ENCODE peak calls at places on chromosomes 5 and 9, in five cellular contexts. One of them, this sample, is unnamed.

GRCh38 chr9:8683496-8683895 is 883.9 kb upstream of the DMAC1 start:
- DNase-seq in germinal center: no peak
- DNase-seq in GM03348: no peak
- DNase-seq in cardiac muscle cell: no peak
- DNase-seq in substantia nigra: no peak
- DNase-seq in this sample: no peak

GRCh38 chr9:134293031-134293521 is 33.2 kb upstream of the RXRA start:
- DNase-seq in GM03348: no peak
- DNase-seq in germinal center: no peak
- DNase-seq in substantia nigra: no peak
- DNase-seq in cardiac muscle cell: no peak
- DNase-seq in this sample: no peak

GRCh38 chr5:178086266-178086665 is 27.1 kb upstream of the N4BP3 start:
- DNase-seq in germinal center: no peak
- DNase-seq in substantia nigra: no peak
- DNase-seq in GM03348: no peak
- DNase-seq in cardiac muscle cell: no peak
- DNase-seq in this sample: no peak

GRCh38 chr5:108418172-108418571 is 36.3 kb upstream of the FBXL17 start:
- DNase-seq in cardiac muscle cell: no peak
- DNase-seq in substantia nigra: no peak
- DNase-seq in germinal center: no peak
- DNase-seq in GM03348: no peak
- DNase-seq in this sample: no peak

GRCh38 chr5:125056641-125057345 is 310.4 kb upstream of the ZNF608 start:
- DNase-seq in GM03348: no peak
- DNase-seq in cardiac muscle cell: no peak
- DNase-seq in germinal center: no peak
- DNase-seq in substantia nigra: no peak
- DNase-seq in this sample: no peak

GRCh38 chr5:109281136-109281690 is 128.6 kb downstream of the PJA2 start:
- DNase-seq in cardiac muscle cell: no peak
- DNase-seq in germinal center: no peak
- DNase-seq in substantia nigra: no peak
- DNase-seq in GM03348: no peak
- DNase-seq in this sample: no peak

GRCh38 chr9:136100700-136101614 is 5.9 kb upstream of the NACC2 start:
- DNase-seq in germinal center: no peak
- DNase-seq in cardiac muscle cell: no peak
- DNase-seq in substantia nigra: no peak
- DNase-seq in GM03348: no peak
- DNase-seq in this sample: no peak

GRCh38 chr5:41856644-41857491 is 13.4 kb downstream of the OXCT1 start:
- DNase-seq in germinal center: peak
- DNase-seq in substantia nigra: no peak
- DNase-seq in GM03348: peak
- DNase-seq in cardiac muscle cell: peak
- DNase-seq in this sample: peak

GRCh38 chr5:90529939-90530677 is 724 bp upstream of the LYSMD3 start:
- DNase-seq in germinal center: peak
- DNase-seq in GM03348: peak
- DNase-seq in cardiac muscle cell: peak
- DNase-seq in substantia nigra: no peak
- DNase-seq in this sample: peak

GRCh38 chr9:2026598-2026997 is 11.5 kb downstream of the SMARCA2 start:
- DNase-seq in GM03348: no peak
- DNase-seq in substantia nigra: no peak
- DNase-seq in cardiac muscle cell: no peak
- DNase-seq in germinal center: no peak
- DNase-seq in this sample: no peak

GRCh38 chr5:111058064-111058463 is 13.4 kb upstream of the TSLP start:
- DNase-seq in germinal center: no peak
- DNase-seq in substantia nigra: no peak
- DNase-seq in cardiac muscle cell: no peak
- DNase-seq in GM03348: no peak
- DNase-seq in this sample: no peak

GRCh38 chr5:169354263-169354662 is 53.3 kb upstream of the SLIT3 start:
- DNase-seq in cardiac muscle cell: no peak
- DNase-seq in germinal center: no peak
- DNase-seq in substantia nigra: no peak
- DNase-seq in GM03348: no peak
- DNase-seq in this sample: no peak

This sample was measured in GM13977.